ENCODE peak calls at places on chromosome 15, in four cellular contexts. Z is H1, A is HCT116, L is GM12878. N is an unnamed sample.

GRCh38 chr15:100869151-100869999 is 10.3 kb upstream of the ALDH1A3 start:
- DNase-seq in Z (peak; percentile 57), A (peak; percentile 27), L (no peak), N (peak; percentile 28)

GRCh38 chr15:68500363-68501317 is 68.7 kb upstream of the ITGA11 start:
- DNase-seq in Z (no peak), A (no peak), L (no peak), N (no peak)

GRCh38 chr15:60791216-60791615 is 312.3 kb upstream of the ICE2 start:
- DNase-seq in Z (no peak), A (no peak), L (no peak), N (no peak)

GRCh38 chr15:70217246-70218160 is 119.8 kb upstream of the TLE3 start:
- DNase-seq in Z (no peak), A (no peak), L (no peak), N (no peak)

GRCh38 chr15:64503197-64503596 is 42.8 kb downstream of the ZNF609 start:
- DNase-seq in Z (no peak), A (no peak), L (no peak), N (no peak)

GRCh38 chr15:78024141-78024567 is 53.4 kb downstream of the TBC1D2B start:
- DNase-seq in Z (no peak), A (no peak), L (no peak), N (no peak)

GRCh38 chr15:91116379-91117067 is 16.5 kb downstream of the SV2B start:
- DNase-seq in Z (no peak), A (no peak), L (peak; percentile 65), N (no peak)

GRCh38 chr15:70863450-70864218 is 9.7 kb upstream of the LARP6 start:
- DNase-seq in Z (no peak), A (peak; percentile 57), L (no peak), N (no peak)

GRCh38 chr15:65535192-65535591 is 4.9 kb downstream of the HACD3 start:
- DNase-seq in Z (no peak), A (no peak), L (no peak), N (no peak)
- H4K20me1 ChIP-seq in Z (peaks cover 22% of the 10 kb centered on the region), A (peaks cover 16% of the 10 kb centered on the region), L (no peaks in the 10 kb centered on the region), N (peaks cover 29% of the 10 kb centered on the region)

GRCh38 chr15:38231430-38231829 is 21.2 kb upstream of the SPRED1 start:
- DNase-seq in Z (no peak), A (no peak), L (no peak), N (no peak)

GRCh38 chr15:38225381-38225780 is 27.3 kb upstream of the SPRED1 start:
- DNase-seq in Z (no peak), A (no peak), L (no peak), N (no peak)

GRCh38 chr15:38229700-38230099 is 22.9 kb upstream of the SPRED1 start:
- DNase-seq in Z (no peak), A (no peak), L (no peak), N (no peak)

GRCh38 chr15:38224486-38224885 is 28.1 kb upstream of the SPRED1 start:
- DNase-seq in Z (no peak), A (no peak), L (no peak), N (no peak)

GRCh38 chr15:38226867-38227266 is 25.8 kb upstream of the SPRED1 start:
- DNase-seq in Z (no peak), A (peak; percentile 85), L (no peak), N (no peak)
- TF ChIP-seq EGR1 in Z (no peak), A (no peak), L (no peak), N (no peak)

GRCh38 chr15:40448354-40448753 is 7.6 kb downstream of the BAHD1 start:
- DNase-seq in Z (no peak), A (no peak), L (no peak), N (no peak)
- H4K20me1 ChIP-seq in Z (peaks cover 55% of the 10 kb centered on the region), A (no peaks in the 10 kb centered on the region), L (peaks cover 11% of the 10 kb centered on the region), N (peaks cover 54% of the 10 kb centered on the region)

DNA sequence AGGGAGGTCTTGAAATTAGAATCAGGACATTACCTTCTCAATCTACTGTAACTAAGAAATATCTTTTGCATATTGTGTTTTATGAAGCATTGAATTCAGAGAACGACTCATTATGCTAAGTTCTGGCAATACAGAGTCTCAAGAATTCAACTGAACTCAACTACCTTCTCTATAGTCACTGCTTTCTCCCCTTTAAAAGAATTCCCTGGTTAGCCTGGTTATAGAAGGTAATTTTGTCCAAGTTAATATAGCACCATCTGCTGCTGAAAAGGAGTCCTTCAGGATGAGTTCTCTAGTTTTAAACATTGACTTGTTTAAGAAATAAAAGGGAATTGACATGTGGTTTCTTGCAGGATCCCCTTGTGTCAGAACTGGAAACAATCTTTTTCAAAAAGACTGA is 60.2 kb downstream of the IL16 start:
- DNase-seq in Z (no peak), A (peak; percentile 32), L (no peak), N (no peak)
- TF ChIP-seq EGR1 in Z (no peak), A (no peak), L (no peak), N (no peak)

GRCh38 chr15:85024003-85024402 is 42.3 kb downstream of the PDE8A start:
- DNase-seq in Z (no peak), A (no peak), L (no peak), N (peak; percentile 58)

GRCh38 chr15:85022860-85023403 is 41.3 kb downstream of the PDE8A start:
- DNase-seq in Z (no peak), A (no peak), L (no peak), N (no peak)

GRCh38 chr15:85025516-85026279 is 44.0 kb downstream of the PDE8A start:
- DNase-seq in Z (no peak), A (no peak), L (no peak), N (no peak)

GRCh38 chr15:85026304-85027032 is 44.8 kb downstream of the PDE8A start:
- DNase-seq in Z (no peak), A (no peak), L (no peak), N (no peak)

DNA sequence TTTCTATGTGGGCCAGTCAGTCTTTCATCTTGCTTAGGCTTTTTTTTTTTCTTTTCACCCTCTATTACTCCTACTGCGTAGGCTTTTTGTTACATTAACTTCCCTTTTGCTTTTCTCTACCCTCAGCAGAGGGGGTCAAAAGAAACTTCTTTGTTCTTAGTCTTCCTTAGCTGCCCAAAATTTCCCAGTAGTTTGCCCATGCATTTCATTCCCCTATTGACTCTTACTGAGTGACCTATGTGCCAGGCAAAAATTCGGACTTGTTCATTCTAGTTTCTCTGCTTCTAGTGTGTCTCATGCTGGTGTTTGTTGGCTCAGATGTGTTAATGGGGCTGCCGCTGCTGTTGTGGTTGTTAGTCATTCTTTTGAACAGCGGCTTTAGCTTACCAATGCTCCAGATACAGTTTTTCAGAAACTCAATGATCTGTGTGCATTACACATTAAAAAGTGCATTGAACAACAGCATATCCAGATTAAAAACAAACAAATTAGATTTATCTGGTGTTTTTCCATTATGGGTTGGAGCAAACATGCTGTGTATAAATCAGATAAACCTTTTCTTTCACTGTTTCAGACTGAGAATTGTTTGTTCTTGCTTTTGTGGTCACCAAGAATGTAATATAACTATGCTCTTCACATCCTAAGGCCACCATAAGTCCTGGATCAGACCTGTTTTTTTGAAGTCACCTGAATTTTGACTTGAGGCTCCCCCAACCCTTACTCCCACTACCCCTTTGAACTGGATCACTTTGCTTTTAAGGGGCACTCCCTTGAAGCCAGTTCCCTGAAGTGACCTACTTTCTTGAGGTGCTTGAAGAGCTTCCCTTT is 43.1 kb downstream of the PDE8A start:
- DNase-seq in Z (no peak), A (no peak), L (no peak), N (no peak)
- H4K20me1 ChIP-seq in Z (no peaks in the 10 kb centered on the region), A (no peaks in the 10 kb centered on the region), L (no peaks in the 10 kb centered on the region), N (peaks cover 19% of the 10 kb centered on the region)

DNA sequence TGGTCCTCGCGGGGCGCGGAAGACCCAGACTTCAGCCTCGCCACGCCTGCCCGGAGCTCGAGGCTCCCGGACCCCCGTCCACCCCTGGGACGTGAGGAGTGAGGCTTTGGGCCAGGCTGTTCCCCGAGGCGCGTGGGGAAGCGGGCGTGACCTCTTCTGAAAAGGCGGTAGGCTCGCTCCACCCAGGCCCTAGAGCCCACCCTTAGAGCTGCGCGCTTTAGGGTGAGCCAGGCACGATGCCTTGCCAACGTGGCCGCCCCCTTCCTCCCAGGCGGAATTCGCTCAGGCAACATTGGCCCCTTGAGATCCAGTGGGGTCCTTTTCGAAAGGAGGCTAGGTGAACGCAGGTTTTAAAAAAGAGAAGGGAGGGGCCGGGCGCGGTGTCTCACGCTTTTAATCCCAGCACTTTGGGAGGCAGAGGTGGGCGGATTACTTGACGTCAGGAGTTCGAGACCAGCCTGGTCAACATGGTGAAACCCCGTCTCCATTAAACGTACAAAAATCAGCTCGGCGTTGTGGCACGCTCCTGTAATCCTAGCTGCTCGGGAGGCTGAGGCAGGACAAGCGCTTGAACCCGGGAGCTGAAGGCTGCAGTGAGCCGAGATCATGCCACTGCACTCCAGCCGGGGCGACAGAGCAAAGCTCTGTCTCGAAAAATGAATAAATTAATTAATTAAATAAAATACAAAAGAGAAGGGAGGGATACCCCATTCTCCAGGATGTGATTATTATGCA is 896 bp upstream of the RPP25 start:
- DNase-seq in Z (no peak), A (no peak), L (no peak), N (no peak)
- TF ChIP-seq EGR1 in Z (no peak), A (no peak), L (no peak), N (no peak)

DNA sequence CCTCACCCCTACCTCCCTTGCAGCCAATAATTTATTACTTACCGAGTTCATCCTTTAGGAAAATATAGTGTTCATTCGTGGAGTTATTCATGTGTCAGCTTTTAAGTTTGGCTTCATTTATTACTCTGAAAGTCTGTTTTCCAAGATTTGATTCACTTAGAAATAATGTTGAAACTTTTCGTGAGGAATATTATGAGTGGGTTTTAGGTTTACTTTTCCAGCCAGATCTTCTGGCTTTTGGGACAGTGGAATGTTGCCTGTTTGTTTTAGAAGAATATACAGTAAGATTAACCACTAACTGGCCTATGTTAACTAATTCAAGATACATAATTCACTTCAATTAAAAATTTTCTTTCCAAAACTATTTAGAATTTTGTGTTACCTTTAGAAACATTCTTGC is 160.9 kb upstream of the CGNL1 start:
- DNase-seq in Z (no peak), A (no peak), L (no peak), N (no peak)
- H4K20me1 ChIP-seq in Z (no peaks in the 10 kb centered on the region), A (no peaks in the 10 kb centered on the region), L (no peaks in the 10 kb centered on the region), N (no peaks in the 10 kb centered on the region)

GRCh38 chr15:65816441-65816840 is 24.3 kb upstream of the DENND4A start:
- DNase-seq in Z (no peak), A (no peak), L (no peak), N (no peak)
- TF ChIP-seq EGR1 in Z (no peak), A (no peak), L (no peak), N (no peak)

N was measured in K562.